ENCODE peak calls at places on chromosomes 7 and 10, in five cellular contexts. J is breast epithelium, H is fibroblast of the aortic adventitia, C is stomach, M is lower lobe of right lung. Z is an unnamed sample.

GRCh38 chr10:116892873-116893685 is 43.8 kb downstream of the ENO4 start:
- DNase-seq in C (no peak), H (no peak), J (no peak), M (no peak), Z (peak; percentile 23)

GRCh38 chr7:49295136-49295535 is 370.8 kb downstream of the CDC14C start:
- DNase-seq in C (no peak), H (peak; percentile 65), J (no peak), M (no peak), Z (peak; percentile 33)

GRCh38 chr10:32982293-32982709 is 24.3 kb upstream of the ITGB1 start:
- DNase-seq in H (peak; percentile 95), J (no peak), M (no peak), C (no peak), Z (peak; percentile 92)

GRCh38 chr10:74934100-74934812 is 107.9 kb downstream of the KAT6B start:
- DNase-seq in H (no peak), J (no peak), M (no peak), C (no peak), Z (no peak)

GRCh38 chr7:72336887-72337821 is 75.0 kb downstream of the CALN1 start:
- DNase-seq in H (no peak), J (no peak), C (no peak), M (no peak), Z (no peak)

GRCh38 chr7:37923996-37924395 is 3.6 kb downstream of the EPDR1 start:
- DNase-seq in H (peak; percentile 60), J (no peak), C (no peak), M (no peak), Z (no peak)

GRCh38 chr10:17409170-17409733 is 45.1 kb downstream of the ST8SIA6 start:
- DNase-seq in M (no peak), J (no peak), C (no peak), H (peak; percentile 36), Z (peak; percentile 8)

GRCh38 chr10:93481931-93482834 is at the start of gene MYOF:
- DNase-seq in M (peak; percentile 62), J (peak; percentile 84), H (peak; percentile 95), C (peak; percentile 54), Z (peak; percentile 91)

GRCh38 chr10:89793649-89794254 is 92.4 kb downstream of the KIF20B start:
- DNase-seq in J (no peak), M (no peak), C (no peak), H (peak; percentile 86), Z (peak; percentile 82)

GRCh38 chr7:14834888-14835287 is 67.7 kb downstream of the DGKB start:
- DNase-seq in H (peak; percentile 72), C (no peak), M (no peak), J (no peak), Z (no peak)

GRCh38 chr10:22605168-22605567 is 109.2 kb downstream of the PIP4K2A start:
- DNase-seq in M (no peak), H (peak; percentile 84), J (no peak), C (no peak), Z (peak; percentile 80)

GRCh38 chr7:641966-642365 is 84.5 kb upstream of the DNAAF5 start:
- DNase-seq in J (no peak), H (no peak), M (no peak), C (no peak), Z (no peak)

GRCh38 chr7:7103343-7104313 is 78.7 kb upstream of the C1GALT1 start:
- DNase-seq in C (no peak), M (no peak), H (peak; percentile 91), J (no peak), Z (peak; percentile 72)

GRCh38 chr10:99685232-99686041 is 26.1 kb downstream of the ENTPD7 start:
- DNase-seq in C (no peak), M (no peak), H (no peak), J (no peak), Z (no peak)

GRCh38 chr7:123580406-123581161 is 21.0 kb upstream of the ASB15 start:
- DNase-seq in J (no peak), M (no peak), C (no peak), H (peak; percentile 70), Z (peak; percentile 58)

GRCh38 chr7:158249692-158250091 is 337.9 kb downstream of the PTPRN2 start:
- DNase-seq in C (no peak), H (no peak), J (no peak), M (no peak), Z (no peak)

DNA sequence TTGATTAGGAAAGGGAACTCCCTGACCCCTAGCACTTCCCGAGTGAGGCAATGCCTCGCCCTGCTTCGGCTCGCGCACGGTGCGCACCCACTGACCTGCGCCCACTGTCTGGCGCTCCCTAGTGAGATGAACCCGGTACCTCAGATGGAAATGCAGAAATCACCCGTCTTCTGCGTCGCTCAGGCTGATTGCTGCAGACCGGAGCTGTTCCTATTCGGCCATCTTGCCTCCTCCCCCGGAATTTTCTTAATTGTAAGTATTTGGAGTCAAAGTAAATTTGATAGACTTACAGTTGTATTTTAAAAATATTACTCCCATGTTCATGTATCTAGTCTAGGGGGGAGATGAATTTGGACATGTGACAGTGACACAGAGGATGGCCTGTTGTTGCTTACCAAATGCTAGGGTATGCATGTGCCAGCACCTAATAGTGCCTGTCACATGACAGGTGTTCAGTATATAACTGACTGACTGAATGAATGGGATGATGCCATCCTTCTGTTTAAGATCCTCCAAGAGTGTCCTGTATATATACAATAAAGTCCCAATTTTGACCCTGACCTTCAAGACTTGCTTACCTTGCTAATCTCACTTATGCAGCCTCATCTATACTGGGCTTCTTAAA is 42.0 kb upstream of the ICA1 start:
- DNase-seq in C (no peak), J (no peak), M (no peak), H (no peak), Z (no peak)
- TF ChIP-seq CTCF in C (no peak), J (no peak), M (no peak), H (no peak), Z (no peak)

GRCh38 chr10:100713049-100713858 is 32.1 kb upstream of the PAX2 start:
- DNase-seq in J (no peak), C (no peak), M (no peak), H (no peak), Z (no peak)
- H3K4me3 ChIP-seq in J (no peak overlapping the region), C (peak overlapping the region; percentile 18), M (no peak overlapping the region), H (no peak overlapping the region), Z (no peak overlapping the region)

GRCh38 chr10:9853405-9854010 is 1164.2 kb upstream of the CELF2 start:
- DNase-seq in J (no peak), M (no peak), H (no peak), C (no peak), Z (peak; percentile 3)
- TF ChIP-seq CTCF in J (no peak), M (no peak), H (no peak), C (no peak), Z (no peak)

DNA sequence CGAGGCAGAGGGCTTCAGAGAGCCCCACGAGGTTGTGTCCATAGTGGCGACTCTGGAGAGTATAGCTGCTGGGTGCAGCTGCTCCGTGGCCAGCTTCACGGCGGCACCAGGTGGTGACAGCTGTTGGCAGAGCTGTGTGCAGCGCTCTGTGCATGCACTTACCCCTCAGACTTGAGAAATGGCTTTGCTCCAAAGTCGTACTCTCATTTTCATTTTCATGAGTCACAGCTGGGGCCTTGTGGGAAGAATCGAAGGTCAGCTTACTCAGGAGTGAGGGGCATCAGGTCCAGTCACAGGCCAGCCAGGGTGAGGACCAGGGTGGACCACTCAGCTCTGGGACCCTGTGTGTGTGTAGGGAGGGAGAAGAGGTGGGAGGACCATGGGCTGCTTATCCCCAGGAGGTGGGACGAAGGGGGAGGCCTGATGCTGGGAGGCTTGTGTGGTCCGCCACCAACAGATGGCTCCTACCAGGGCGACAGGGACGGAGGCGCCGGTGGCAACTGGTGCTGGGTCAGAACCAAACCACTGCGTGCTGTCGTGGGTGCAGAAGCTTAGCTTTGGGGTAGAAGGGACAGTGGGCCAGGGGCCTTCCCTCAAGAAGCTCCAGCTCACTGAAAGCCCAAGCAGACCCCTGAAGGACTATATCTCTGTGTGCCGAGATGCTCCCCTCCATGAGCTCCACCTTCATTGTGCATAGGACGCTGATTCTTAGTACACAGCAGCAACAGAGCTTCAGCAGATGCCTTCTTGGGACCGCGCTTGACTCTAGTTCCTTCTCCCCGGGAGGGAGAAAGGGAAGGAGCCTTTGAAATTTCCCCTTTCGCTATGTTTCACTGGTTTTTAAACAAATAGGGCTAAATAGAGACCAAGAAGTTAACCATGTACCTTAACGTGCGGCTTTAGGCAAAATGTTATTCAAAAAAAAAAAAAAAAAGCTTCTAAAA is 225.0 kb downstream of the CELF2 start:
- DNase-seq in M (no peak), C (peak; percentile 42), H (no peak), J (no peak), Z (peak; percentile 4)
- H3K4me3 ChIP-seq in M (no peak overlapping the region), C (no peak overlapping the region), H (no peak overlapping the region), J (no peak overlapping the region), Z (no peak overlapping the region)

GRCh38 chr7:85829817-85830432 is 643.1 kb upstream of the SEMA3D start:
- DNase-seq in H (peak; percentile 55), C (no peak), J (no peak), M (no peak), Z (peak; percentile 13)
- TF ChIP-seq CTCF in H (peak; percentile 39), C (peak; percentile 23), J (no peak), M (peak; percentile 21), Z (peak; percentile 25)

GRCh38 chr7:70681111-70681846 is 450.7 kb upstream of the GALNT17 start:
- DNase-seq in M (no peak), J (no peak), C (no peak), H (no peak), Z (no peak)

GRCh38 chr7:70676243-70676642 is 455.7 kb upstream of the GALNT17 start:
- DNase-seq in C (no peak), J (no peak), H (no peak), M (no peak), Z (no peak)

GRCh38 chr7:70678621-70679251 is 453.2 kb upstream of the GALNT17 start:
- DNase-seq in C (no peak), J (no peak), H (peak; percentile 26), M (no peak), Z (peak; percentile 3)

GRCh38 chr7:70681847-70682350 is 450.0 kb upstream of the GALNT17 start:
- DNase-seq in J (no peak), H (no peak), C (no peak), M (no peak), Z (peak; percentile 6)

GRCh38 chr7:70679666-70680065 is 452.3 kb upstream of the GALNT17 start:
- DNase-seq in C (no peak), H (no peak), J (no peak), M (no peak), Z (no peak)
- H3K4me3 ChIP-seq in C (no peak overlapping the region), H (no peak overlapping the region), J (no peak overlapping the region), M (no peak overlapping the region), Z (no peak overlapping the region)

DNA sequence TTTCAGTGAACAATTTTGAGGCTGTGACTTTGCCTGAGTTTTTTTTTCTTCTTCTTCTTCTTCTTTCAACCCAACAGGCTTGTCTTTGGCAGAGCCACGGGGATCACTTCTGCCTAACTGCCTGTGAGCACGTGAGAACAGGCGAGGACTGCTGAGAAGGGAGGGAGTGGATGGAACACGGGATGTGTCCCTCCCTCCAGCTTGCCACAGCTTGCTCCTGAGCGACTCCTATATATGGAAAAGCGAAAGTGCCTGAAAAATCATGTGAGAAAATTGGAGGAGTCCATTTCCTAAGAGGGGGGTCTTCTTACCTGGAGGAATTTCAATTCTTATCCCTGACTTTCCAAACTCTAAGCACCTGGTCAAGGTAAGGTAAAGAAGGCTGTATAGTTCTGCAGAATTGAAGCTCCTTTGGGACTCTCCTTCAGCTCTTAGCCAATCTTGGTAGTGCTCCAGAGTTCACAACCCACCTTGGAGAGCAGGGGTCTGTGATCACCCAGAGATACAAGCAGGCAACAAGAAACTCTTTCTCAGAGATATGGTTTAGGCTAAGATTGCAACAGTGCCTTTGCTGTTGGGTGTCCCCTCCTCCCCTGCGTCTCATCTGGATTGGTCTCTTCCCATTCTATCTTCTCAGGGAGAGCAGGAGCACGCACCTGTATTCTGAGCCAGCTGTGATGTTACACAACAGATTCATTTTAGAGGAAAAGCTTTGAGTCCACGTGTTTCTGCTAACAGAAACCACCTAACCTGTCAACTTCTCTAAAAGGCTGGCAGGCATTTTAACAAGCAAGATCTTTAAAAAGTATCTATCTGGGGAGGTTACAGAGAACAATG is at the start of gene MAT1A:
- DNase-seq in M (no peak), J (peak; percentile 56), C (no peak), H (no peak), Z (peak; percentile 11)
- TF ChIP-seq CTCF in M (no peak), J (no peak), C (no peak), H (no peak), Z (no peak)

GRCh38 chr7:87156709-87157108 is 4.5 kb downstream of the DMTF1 start:
- DNase-seq in J (no peak), M (no peak), C (no peak), H (peak; percentile 47), Z (peak; percentile 30)
- H3K4me3 ChIP-seq in J (no peak overlapping the region), M (peak overlapping the region; percentile 70), C (no peak overlapping the region), H (no peak overlapping the region), Z (no peak overlapping the region)